ENCODE peak calls at places on chromosomes 7 and 10, in nine cellular contexts. E is hepatocyte; V is OCI-LY7; Z is stomach; D is ovary; B is A549; S is adrenal gland; X is lower lobe of right lung; A is CD4-positive, CD25-positive, alpha-beta regulatory T cell. J is an unnamed sample.
A peak's percentile ranks its signal among the peaks of the same experiment; 100 is the strongest.

GRCh38 chr7:104873346-104873849 is 140.6 kb upstream of the KMT2E start:
- DNase-seq in E (no peak), V (no peak), B (no peak), A (no peak), Z (no peak), D (no peak), X (no peak), S (no peak), J (no peak)

GRCh38 chr10:71210031-71210871 is 2.1 kb upstream of the UNC5B start:
- DNase-seq in Z (peak; percentile 20), S (peak; percentile 50), E (no peak), V (no peak), B (no peak), X (no peak), A (no peak), D (no peak), J (no peak)

GRCh38 chr7:132177708-132178392 is 398.4 kb downstream of the PLXNA4 start:
- DNase-seq in X (no peak), V (no peak), S (no peak), A (no peak), Z (no peak), E (no peak), B (no peak), D (no peak), J (no peak)

GRCh38 chr7:68623030-68623429 is 975.2 kb upstream of the AUTS2 start:
- DNase-seq in B (no peak), V (no peak), D (no peak), E (no peak), A (no peak), X (no peak), Z (no peak), S (no peak), J (no peak)

GRCh38 chr7:99558306-99559275 is at the start of gene ZNF655:
- DNase-seq in D (peak; percentile 93), X (peak; percentile 94), Z (peak; percentile 93), B (peak; percentile 94), V (peak; percentile 94), S (peak; percentile 97), E (peak; percentile 93), A (peak; percentile 91), J (peak; percentile 93)

GRCh38 chr10:83677795-83678194 is 461.5 kb upstream of the GHITM start:
- DNase-seq in X (no peak), Z (no peak), V (no peak), S (no peak), B (no peak), E (peak; percentile 32), D (no peak), A (no peak), J (no peak)

GRCh38 chr7:8089036-8089780 is 120.6 kb downstream of the GLCCI1 start:
- DNase-seq in A (no peak), Z (no peak), D (no peak), E (no peak), X (no peak), V (no peak), B (no peak), S (no peak), J (no peak)

GRCh38 chr10:119116326-119116951 is 12.5 kb downstream of the DENND10 start:
- DNase-seq in B (no peak), V (no peak), E (no peak), Z (no peak), S (no peak), X (no peak), D (no peak), A (no peak), J (no peak)

GRCh38 chr7:120951826-120952225 is 1.2 kb downstream of the ING3 start:
- DNase-seq in X (no peak), S (no peak), B (no peak), Z (no peak), D (no peak), E (no peak), V (peak; percentile 23), A (no peak), J (no peak)

GRCh38 chr7:138608292-138608691 is 92.9 kb downstream of the SVOPL start:
- DNase-seq in S (no peak), B (no peak), E (no peak), D (no peak), A (no peak), Z (no peak), V (no peak), X (no peak), J (no peak)

GRCh38 chr7:42940985-42941847 is 9.0 kb downstream of the MRPL32 start:
- DNase-seq in V (peak; percentile 87), A (peak; percentile 35), B (peak; percentile 70), Z (peak; percentile 81), S (peak; percentile 96), D (peak; percentile 80), X (peak; percentile 83), E (peak; percentile 92), J (peak; percentile 70)

GRCh38 chr10:29113251-29113945 is 175.5 kb upstream of the LYZL1 start:
- DNase-seq in E (peak; percentile 56), D (no peak), B (no peak), X (no peak), S (no peak), A (no peak), V (no peak), Z (no peak), J (no peak)

GRCh38 chr10:101827919-101828600 is 9.8 kb upstream of the OGA start:
- DNase-seq in E (no peak), X (peak; percentile 19), A (no peak), D (no peak), Z (no peak), B (no peak), V (no peak), S (no peak), J (no peak)

GRCh38 chr10:115555887-115556402 is 462.8 kb downstream of the ATRNL1 start:
- DNase-seq in X (no peak), B (no peak), V (no peak), D (no peak), S (no peak), E (no peak), A (no peak), Z (no peak), J (no peak)

GRCh38 chr10:110118891-110119621 is 88.3 kb upstream of the MXI1 start:
- DNase-seq in B (no peak), S (no peak), D (no peak), E (no peak), Z (no peak), X (no peak), V (no peak), A (no peak), J (no peak)

GRCh38 chr7:26440253-26440992 is 148.8 kb downstream of the SNX10 start:
- DNase-seq in D (no peak), E (no peak), A (no peak), X (no peak), V (no peak), S (no peak), B (no peak), Z (no peak), J (no peak)

GRCh38 chr10:35089641-35090161 is 440 bp downstream of the CUL2 start:
- DNase-seq in X (no peak), B (no peak), V (peak; percentile 18), A (no peak), E (peak; percentile 23), S (no peak), D (no peak), Z (no peak), J (no peak)

GRCh38 chr7:50531401-50531906 is 33.8 kb downstream of the DDC start:
- DNase-seq in V (no peak), D (no peak), Z (no peak), B (peak; percentile 52), A (no peak), E (peak; percentile 87), S (peak; percentile 93), X (no peak), J (no peak)

DNA sequence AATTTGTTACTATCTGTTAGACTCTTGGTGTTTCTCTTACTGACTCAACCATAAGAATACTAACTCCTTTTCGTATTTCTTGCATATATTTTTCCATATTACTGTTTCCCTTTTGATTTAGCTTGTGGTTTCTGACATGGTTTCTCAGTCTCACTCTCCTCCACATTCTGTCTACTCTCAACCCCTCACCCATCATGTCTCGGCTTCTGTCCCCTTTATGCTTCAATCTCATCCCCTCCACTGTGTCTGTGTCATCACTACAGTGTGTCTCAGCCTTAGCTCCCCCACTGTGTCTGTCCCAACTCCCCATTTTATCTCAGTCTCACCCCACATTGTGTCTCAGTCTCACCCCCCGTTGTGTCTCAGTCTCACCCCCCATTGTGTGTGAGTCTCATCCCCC is 126.9 kb downstream of the VIPR2 start:
- DNase-seq in S (no peak), D (no peak), B (no peak), A (no peak), Z (no peak), E (no peak), X (no peak), V (no peak), J (no peak)
- H3K27ac ChIP-seq in S (no peak overlapping the region), D (no peak overlapping the region), B (peak overlapping the region; percentile 94), A (no peak overlapping the region), Z (no peak overlapping the region), E (no peak overlapping the region), X (no peak overlapping the region), V (no peak overlapping the region), J (no peak overlapping the region)

GRCh38 chr10:81524467-81524866 is 350.5 kb upstream of the NRG3 start:
- DNase-seq in A (no peak), V (no peak), Z (no peak), X (no peak), S (no peak), B (no peak), E (peak; percentile 10), D (no peak), J (no peak)

GRCh38 chr10:81514811-81515210 is 360.2 kb upstream of the NRG3 start:
- DNase-seq in Z (no peak), A (no peak), E (no peak), S (no peak), B (no peak), X (no peak), V (no peak), D (no peak), J (no peak)

DNA sequence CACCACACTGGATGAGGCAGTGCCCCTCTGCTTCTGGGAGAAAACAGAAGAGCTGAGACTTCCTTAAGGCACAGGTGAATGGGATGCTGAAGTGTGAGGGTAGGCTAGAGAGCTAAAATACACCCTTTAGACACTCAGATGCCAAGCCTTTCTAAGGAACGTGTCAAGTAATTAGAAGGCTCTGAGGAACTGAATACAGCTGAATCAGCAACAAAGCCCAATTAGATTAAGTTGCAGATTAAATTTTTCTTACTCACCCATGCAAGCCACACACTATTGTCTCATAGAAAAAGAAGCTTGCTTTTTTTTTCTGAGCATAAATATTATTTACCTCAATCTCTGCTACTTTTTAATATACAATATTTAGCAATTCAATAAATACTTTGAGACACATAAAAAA is 354.3 kb upstream of the NRG3 start:
- DNase-seq in D (no peak), Z (no peak), B (no peak), E (no peak), V (no peak), A (no peak), S (no peak), X (no peak), J (no peak)
- H3K27ac ChIP-seq in D (no peak overlapping the region), Z (no peak overlapping the region), B (no peak overlapping the region), E (no peak overlapping the region), V (no peak overlapping the region), A (no peak overlapping the region), S (no peak overlapping the region), X (no peak overlapping the region), J (no peak overlapping the region)

GRCh38 chr7:333399-333776 is 43.4 kb downstream of the FOXL3 start:
- DNase-seq in S (peak; percentile 69), V (no peak), X (peak; percentile 71), A (no peak), E (peak; percentile 68), D (no peak), Z (no peak), B (peak; percentile 52), J (no peak)
- H3K27ac ChIP-seq in S (no peak overlapping the region), V (no peak overlapping the region), X (peak overlapping the region; percentile 77), A (no peak overlapping the region), E (peak overlapping the region; percentile 73), D (no peak overlapping the region), Z (peak overlapping the region; percentile 80), B (peak overlapping the region; percentile 87), J (peak overlapping the region; percentile 18)

GRCh38 chr7:130240240-130240639 is 26.4 kb upstream of the CPA2 start:
- DNase-seq in X (no peak), B (no peak), V (no peak), E (no peak), A (no peak), Z (no peak), D (no peak), S (no peak), J (no peak)
- H3K27ac ChIP-seq in X (no peak overlapping the region), B (no peak overlapping the region), V (no peak overlapping the region), E (no peak overlapping the region), A (no peak overlapping the region), Z (no peak overlapping the region), D (no peak overlapping the region), S (no peak overlapping the region), J (no peak overlapping the region)